ENCODE peak calls at places on chromosomes 3 and 15, in six cellular contexts. One of them, this sample, is unnamed.

GRCh38 chr3:194540268-194540937 is 53.6 kb upstream of the ATP13A3 start:
- DNase-seq in NB4: peak; percentile 45
- DNase-seq in K562: no peak
- DNase-seq in GM12878: no peak
- DNase-seq in endothelial cell of umbilical vein: peak; percentile 42
- DNase-seq in HepG2: no peak
- DNase-seq in this sample: no peak

GRCh38 chr3:64229903-64230302 is 4.6 kb upstream of the PRICKLE2 start:
- DNase-seq in K562: no peak
- DNase-seq in GM12878: no peak
- DNase-seq in HepG2: no peak
- DNase-seq in endothelial cell of umbilical vein: no peak
- DNase-seq in NB4: no peak
- DNase-seq in this sample: no peak

GRCh38 chr3:123397921-123398785 is 50.7 kb downstream of the ADCY5 start:
- DNase-seq in GM12878: no peak
- DNase-seq in endothelial cell of umbilical vein: no peak
- DNase-seq in K562: no peak
- DNase-seq in HepG2: no peak
- DNase-seq in NB4: no peak
- DNase-seq in this sample: no peak

GRCh38 chr15:69337133-69337532 is 38.4 kb downstream of the PAQR5 start:
- DNase-seq in K562: no peak
- DNase-seq in NB4: no peak
- DNase-seq in HepG2: no peak
- DNase-seq in GM12878: no peak
- DNase-seq in endothelial cell of umbilical vein: peak; percentile 33
- DNase-seq in this sample: no peak

GRCh38 chr3:46835486-46835885 is 27.8 kb downstream of the MYL3 start:
- DNase-seq in K562: no peak
- DNase-seq in NB4: no peak
- DNase-seq in endothelial cell of umbilical vein: no peak
- DNase-seq in GM12878: no peak
- DNase-seq in HepG2: no peak
- DNase-seq in this sample: no peak

GRCh38 chr15:90956551-90957104 is 1.9 kb downstream of the RCCD1 start:
- DNase-seq in HepG2: no peak
- DNase-seq in GM12878: no peak
- DNase-seq in endothelial cell of umbilical vein: peak; percentile 79
- DNase-seq in K562: peak; percentile 39
- DNase-seq in NB4: no peak
- DNase-seq in this sample: peak; percentile 66

GRCh38 chr3:131360191-131360590 is 21.4 kb upstream of the NUDT16 start:
- DNase-seq in K562: no peak
- DNase-seq in HepG2: no peak
- DNase-seq in endothelial cell of umbilical vein: no peak
- DNase-seq in NB4: no peak
- DNase-seq in GM12878: no peak
- DNase-seq in this sample: no peak

GRCh38 chr3:142586803-142587406 is 8.4 kb upstream of the ATR start:
- DNase-seq in NB4: peak; percentile 77
- DNase-seq in HepG2: peak; percentile 85
- DNase-seq in K562: peak; percentile 44
- DNase-seq in endothelial cell of umbilical vein: peak; percentile 79
- DNase-seq in GM12878: no peak
- DNase-seq in this sample: peak; percentile 84

GRCh38 chr15:23687143-23687470 is at the start of gene NDN:
- DNase-seq in HepG2: no peak
- DNase-seq in NB4: no peak
- DNase-seq in endothelial cell of umbilical vein: peak; percentile 3
- DNase-seq in K562: peak; percentile 68
- DNase-seq in GM12878: no peak
- DNase-seq in this sample: no peak

GRCh38 chr3:197029511-197030167 is at the start of gene MELTF:
- DNase-seq in endothelial cell of umbilical vein: peak; percentile 25
- DNase-seq in NB4: peak; percentile 64
- DNase-seq in HepG2: peak; percentile 27
- DNase-seq in K562: peak; percentile 97
- DNase-seq in GM12878: no peak
- DNase-seq in this sample: peak; percentile 80

GRCh38 chr3:66372681-66373350 is 128.0 kb downstream of the LRIG1 start:
- DNase-seq in NB4: no peak
- DNase-seq in HepG2: peak; percentile 10
- DNase-seq in endothelial cell of umbilical vein: peak; percentile 29
- DNase-seq in GM12878: no peak
- DNase-seq in K562: no peak
- DNase-seq in this sample: no peak

GRCh38 chr3:14802332-14802731 is 16.4 kb upstream of the FGD5 start:
- DNase-seq in NB4: no peak
- DNase-seq in K562: no peak
- DNase-seq in GM12878: no peak
- DNase-seq in HepG2: peak; percentile 23
- DNase-seq in endothelial cell of umbilical vein: no peak
- DNase-seq in this sample: no peak

GRCh38 chr3:57956119-57956832 is 51.9 kb upstream of the FLNB start:
- DNase-seq in endothelial cell of umbilical vein: peak; percentile 32
- DNase-seq in K562: no peak
- DNase-seq in HepG2: no peak
- DNase-seq in GM12878: no peak
- DNase-seq in NB4: peak; percentile 59
- DNase-seq in this sample: no peak

GRCh38 chr3:155870945-155871745 is 695 bp downstream of the GMPS start:
- DNase-seq in endothelial cell of umbilical vein: peak; percentile 60
- DNase-seq in K562: peak; percentile 71
- DNase-seq in GM12878: no peak
- DNase-seq in NB4: peak; percentile 75
- DNase-seq in HepG2: no peak
- DNase-seq in this sample: peak; percentile 43

GRCh38 chr15:97745481-97746071 is 214.9 kb upstream of the ARRDC4 start:
- DNase-seq in K562: peak; percentile 53
- DNase-seq in NB4: peak; percentile 67
- DNase-seq in GM12878: no peak
- DNase-seq in HepG2: peak; percentile 23
- DNase-seq in endothelial cell of umbilical vein: peak; percentile 41
- DNase-seq in this sample: peak; percentile 60

GRCh38 chr3:169992781-169993180 is 26.2 kb downstream of the SEC62 start:
- DNase-seq in endothelial cell of umbilical vein: no peak
- DNase-seq in K562: no peak
- DNase-seq in NB4: no peak
- DNase-seq in HepG2: no peak
- DNase-seq in GM12878: no peak
- DNase-seq in this sample: no peak

GRCh38 chr3:74613060-74613459 is 1.4 kb downstream of the CNTN3 start:
- DNase-seq in HepG2: no peak
- DNase-seq in K562: no peak
- DNase-seq in GM12878: no peak
- DNase-seq in NB4: no peak
- DNase-seq in endothelial cell of umbilical vein: no peak
- DNase-seq in this sample: no peak

GRCh38 chr3:153856932-153857331 is 264.3 kb upstream of the ARHGEF26 start:
- DNase-seq in NB4: no peak
- DNase-seq in K562: no peak
- DNase-seq in endothelial cell of umbilical vein: no peak
- DNase-seq in GM12878: no peak
- DNase-seq in HepG2: no peak
- DNase-seq in this sample: no peak

GRCh38 chr3:63724987-63725386 is 72.5 kb downstream of the SNTN start:
- DNase-seq in K562: no peak
- DNase-seq in HepG2: no peak
- DNase-seq in GM12878: no peak
- DNase-seq in NB4: no peak
- DNase-seq in endothelial cell of umbilical vein: no peak
- DNase-seq in this sample: peak; percentile 1

GRCh38 chr3:81758275-81758674 is 3.2 kb downstream of the GBE1 start:
- DNase-seq in GM12878: no peak
- DNase-seq in HepG2: peak; percentile 41
- DNase-seq in NB4: no peak
- DNase-seq in K562: no peak
- DNase-seq in endothelial cell of umbilical vein: peak; percentile 40
- DNase-seq in this sample: no peak

GRCh38 chr3:64740232-64740631 is 52.4 kb upstream of the ADAMTS9 start:
- DNase-seq in NB4: no peak
- DNase-seq in HepG2: peak; percentile 12
- DNase-seq in endothelial cell of umbilical vein: peak; percentile 49
- DNase-seq in K562: no peak
- DNase-seq in GM12878: no peak
- DNase-seq in this sample: no peak

DNA sequence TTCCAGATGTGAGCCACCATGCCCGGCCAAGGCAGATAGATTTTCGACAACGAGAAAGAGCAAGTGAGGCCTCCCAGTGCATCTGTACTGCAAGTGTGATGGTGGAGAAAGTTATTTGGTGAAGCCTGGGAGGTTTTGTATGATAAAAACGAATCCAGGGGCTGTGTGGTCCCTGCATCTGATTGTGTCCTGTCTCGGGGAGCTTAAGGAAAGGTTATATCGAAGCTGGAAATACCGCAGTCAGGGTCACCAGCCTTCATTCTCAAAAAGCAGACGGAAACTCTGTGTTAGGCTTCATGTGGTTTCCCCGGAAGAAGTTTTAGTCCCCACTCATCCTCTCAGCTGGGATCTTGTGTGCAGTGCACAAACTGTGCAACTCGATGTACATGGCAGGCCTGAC is 3.4 kb downstream of the MINDY4B start:
- DNase-seq in NB4: no peak
- DNase-seq in endothelial cell of umbilical vein: no peak
- DNase-seq in K562: no peak
- DNase-seq in GM12878: no peak
- DNase-seq in HepG2: no peak
- DNase-seq in this sample: no peak
- TF ChIP-seq MYC in NB4: no peak
- TF ChIP-seq MYC in endothelial cell of umbilical vein: no peak
- TF ChIP-seq MYC in K562: no peak
- TF ChIP-seq MYC in GM12878: no peak
- TF ChIP-seq MYC in HepG2: no peak
- TF ChIP-seq MYC in this sample: no peak

DNA sequence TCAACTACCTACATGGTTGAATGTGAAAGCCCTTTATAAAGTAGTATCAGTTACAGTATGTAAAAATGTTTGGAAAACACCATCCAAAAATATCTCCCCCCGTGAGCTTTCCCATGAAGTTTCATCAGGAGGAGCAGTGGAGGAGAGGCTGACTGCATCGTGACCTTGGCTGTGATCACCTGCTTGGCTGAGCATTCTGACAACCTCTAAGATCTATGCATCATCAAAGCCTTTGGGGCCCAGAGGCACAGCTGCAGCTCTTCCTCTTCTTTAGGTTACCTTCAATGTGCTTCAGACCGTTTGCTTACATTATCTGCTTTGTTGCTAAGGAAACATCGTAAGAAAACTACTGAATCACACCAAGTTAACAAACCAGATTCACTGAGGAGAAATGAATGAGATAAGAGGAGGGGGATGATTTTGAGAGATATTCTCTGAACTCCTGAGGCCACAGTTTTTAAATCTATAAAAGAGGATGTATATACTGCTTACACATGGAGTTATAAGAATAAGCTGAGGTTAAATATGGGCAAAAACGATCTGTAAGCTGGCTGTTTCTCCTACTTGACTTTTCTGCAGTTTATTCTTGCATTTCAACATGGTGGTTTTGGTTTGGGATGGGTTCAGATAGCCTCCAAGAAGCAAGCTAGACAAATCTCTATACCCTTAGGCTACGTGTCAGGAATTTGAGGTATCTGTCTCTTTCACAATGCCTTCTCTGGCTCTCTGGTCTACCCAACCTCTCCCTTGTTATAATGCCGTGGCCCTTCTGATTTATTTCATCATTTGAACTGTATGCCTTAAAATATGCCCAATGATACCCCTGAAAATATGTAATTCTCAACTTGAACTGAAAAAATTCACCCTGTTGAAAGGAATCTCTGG is 4.0 kb downstream of the GCSAM start:
- DNase-seq in K562: no peak
- DNase-seq in GM12878: no peak
- DNase-seq in endothelial cell of umbilical vein: no peak
- DNase-seq in NB4: no peak
- DNase-seq in HepG2: no peak
- DNase-seq in this sample: peak; percentile 3
- TF ChIP-seq POLR2A in K562: no peak
- TF ChIP-seq POLR2A in GM12878: peak; percentile 66
- TF ChIP-seq POLR2A in endothelial cell of umbilical vein: no peak
- TF ChIP-seq POLR2A in NB4: no peak
- TF ChIP-seq POLR2A in HepG2: no peak
- TF ChIP-seq POLR2A in this sample: no peak

DNA sequence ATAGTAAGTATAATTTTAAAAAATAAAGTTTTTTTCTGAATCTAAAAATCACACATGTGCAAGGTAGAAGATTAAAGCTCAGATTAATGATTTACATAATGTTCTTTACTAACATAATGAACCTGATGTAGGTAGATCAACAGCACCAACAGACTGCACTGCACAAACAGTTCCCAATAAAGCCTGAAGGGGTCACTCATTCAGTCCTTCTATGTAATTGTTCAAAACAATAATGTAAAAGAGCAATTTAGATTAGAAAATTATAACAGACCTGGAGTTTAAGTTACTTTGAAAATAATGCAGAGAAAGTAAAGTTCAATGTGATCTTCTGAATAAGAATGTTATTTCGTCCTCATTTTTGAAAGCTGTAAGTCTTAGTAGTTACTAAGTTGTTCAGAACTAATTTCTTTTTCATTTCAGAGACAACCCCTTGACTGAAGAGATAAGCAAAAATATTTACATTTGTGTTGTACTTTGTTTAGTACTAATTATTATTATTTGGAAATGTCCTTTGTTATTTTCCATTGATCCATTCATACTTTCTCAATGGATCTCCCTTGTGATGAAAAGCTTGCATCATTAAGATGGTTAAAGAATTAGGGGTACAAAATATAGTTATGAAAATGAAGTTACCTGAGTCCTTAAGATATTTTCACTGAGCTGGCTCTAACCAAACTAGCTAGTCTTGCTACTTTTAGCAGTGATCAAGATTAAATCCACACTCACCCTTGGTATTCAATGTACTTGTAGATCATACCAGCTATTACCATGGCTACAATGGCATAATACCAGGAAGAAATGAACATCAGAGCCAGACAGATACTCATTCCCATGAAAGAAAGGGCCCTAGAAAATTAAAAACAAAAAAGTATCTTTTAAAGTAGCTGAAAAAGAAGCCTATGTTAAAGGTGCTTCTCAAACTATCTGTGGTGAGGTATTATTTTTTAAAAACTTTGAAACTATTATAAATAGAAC is 16.8 kb downstream of the EMC4 start:
- DNase-seq in GM12878: no peak
- DNase-seq in endothelial cell of umbilical vein: peak; percentile 67
- DNase-seq in HepG2: peak; percentile 34
- DNase-seq in K562: peak; percentile 43
- DNase-seq in NB4: peak; percentile 54
- DNase-seq in this sample: peak; percentile 58
- TF ChIP-seq MYC in GM12878: no peak
- TF ChIP-seq MYC in endothelial cell of umbilical vein: no peak
- TF ChIP-seq MYC in HepG2: no peak
- TF ChIP-seq MYC in K562: no peak
- TF ChIP-seq MYC in NB4: no peak
- TF ChIP-seq MYC in this sample: no peak

GRCh38 chr15:101438482-101439284 is 50.8 kb downstream of the PCSK6 start:
- DNase-seq in NB4: no peak
- DNase-seq in HepG2: peak; percentile 97
- DNase-seq in GM12878: no peak
- DNase-seq in endothelial cell of umbilical vein: no peak
- DNase-seq in K562: no peak
- DNase-seq in this sample: no peak
- TF ChIP-seq POLR2A in NB4: no peak
- TF ChIP-seq POLR2A in HepG2: no peak
- TF ChIP-seq POLR2A in GM12878: no peak
- TF ChIP-seq POLR2A in endothelial cell of umbilical vein: no peak
- TF ChIP-seq POLR2A in K562: no peak
- TF ChIP-seq POLR2A in this sample: no peak

GRCh38 chr3:72205297-72205696 is 420.3 kb upstream of the PROK2 start:
- DNase-seq in GM12878: no peak
- DNase-seq in HepG2: no peak
- DNase-seq in NB4: no peak
- DNase-seq in endothelial cell of umbilical vein: no peak
- DNase-seq in K562: no peak
- DNase-seq in this sample: no peak
- TF ChIP-seq MYC in GM12878: no peak
- TF ChIP-seq MYC in HepG2: no peak
- TF ChIP-seq MYC in NB4: no peak
- TF ChIP-seq MYC in endothelial cell of umbilical vein: no peak
- TF ChIP-seq MYC in K562: no peak
- TF ChIP-seq MYC in this sample: no peak